ENCODE peak calls at places on chromosomes 6 and 20, in ten cellular contexts. One of them, this sample, is unnamed.

GRCh38 chr20:4855555-4855954 is 133.8 kb downstream of the PRND start:
- DNase-seq in DMS153: no peak
- DNase-seq in fibroblast of mammary gland: no peak
- DNase-seq in colonic mucosa: no peak
- DNase-seq in HTR-8/SVneo: no peak
- DNase-seq in stimulated activated naive CD8-positive, alpha-beta T cell treated with anti-CD3 and anti-CD28 coated beads, Interleukin-15, Interleukin-2, amounts not matched to agents 100 U/mL and 50 U/mL, for 24 hours: no peak
- DNase-seq in pons: no peak
- DNase-seq in bronchial epithelial cell: no peak
- DNase-seq in stimulated activated naive B cell treated with anti-CD40 and anti-IgM and Interleukin-4, amounts not matched to agents 10 μg/mL and 1 μg/mL and 100 μg/mL, for 72 hours: no peak
- DNase-seq in right lobe of liver: peak; percentile 90
- DNase-seq in this sample: no peak

GRCh38 chr6:7086488-7086887 is 21.3 kb upstream of the RREB1 start:
- DNase-seq in DMS153: no peak
- DNase-seq in fibroblast of mammary gland: peak; percentile 55
- DNase-seq in colonic mucosa: peak; percentile 32
- DNase-seq in HTR-8/SVneo: no peak
- DNase-seq in stimulated activated naive CD8-positive, alpha-beta T cell treated with anti-CD3 and anti-CD28 coated beads, Interleukin-15, Interleukin-2, amounts not matched to agents 100 U/mL and 50 U/mL, for 24 hours: peak; percentile 56
- DNase-seq in pons: peak; percentile 46
- DNase-seq in bronchial epithelial cell: no peak
- DNase-seq in stimulated activated naive B cell treated with anti-CD40 and anti-IgM and Interleukin-4, amounts not matched to agents 10 μg/mL and 1 μg/mL and 100 μg/mL, for 72 hours: peak; percentile 54
- DNase-seq in right lobe of liver: no peak
- DNase-seq in this sample: no peak

GRCh38 chr6:118708055-118708454 is 56.7 kb upstream of the CEP85L start:
- DNase-seq in DMS153: no peak
- DNase-seq in fibroblast of mammary gland: peak; percentile 52
- DNase-seq in colonic mucosa: no peak
- DNase-seq in HTR-8/SVneo: no peak
- DNase-seq in stimulated activated naive CD8-positive, alpha-beta T cell treated with anti-CD3 and anti-CD28 coated beads, Interleukin-15, Interleukin-2, amounts not matched to agents 100 U/mL and 50 U/mL, for 24 hours: no peak
- DNase-seq in pons: no peak
- DNase-seq in bronchial epithelial cell: peak; percentile 66
- DNase-seq in stimulated activated naive B cell treated with anti-CD40 and anti-IgM and Interleukin-4, amounts not matched to agents 10 μg/mL and 1 μg/mL and 100 μg/mL, for 72 hours: no peak
- DNase-seq in right lobe of liver: no peak
- DNase-seq in this sample: no peak

GRCh38 chr6:38239719-38240451 is 399.8 kb downstream of the BTBD9 start:
- DNase-seq in DMS153: peak; percentile 54
- DNase-seq in fibroblast of mammary gland: peak; percentile 69
- DNase-seq in colonic mucosa: no peak
- DNase-seq in HTR-8/SVneo: no peak
- DNase-seq in stimulated activated naive CD8-positive, alpha-beta T cell treated with anti-CD3 and anti-CD28 coated beads, Interleukin-15, Interleukin-2, amounts not matched to agents 100 U/mL and 50 U/mL, for 24 hours: no peak
- DNase-seq in pons: no peak
- DNase-seq in bronchial epithelial cell: peak; percentile 45
- DNase-seq in stimulated activated naive B cell treated with anti-CD40 and anti-IgM and Interleukin-4, amounts not matched to agents 10 μg/mL and 1 μg/mL and 100 μg/mL, for 72 hours: no peak
- DNase-seq in right lobe of liver: no peak
- DNase-seq in this sample: peak; percentile 85

GRCh38 chr6:42278131-42278853 is 60.6 kb upstream of the MRPS10 start:
- DNase-seq in DMS153: no peak
- DNase-seq in fibroblast of mammary gland: no peak
- DNase-seq in colonic mucosa: no peak
- DNase-seq in HTR-8/SVneo: no peak
- DNase-seq in stimulated activated naive CD8-positive, alpha-beta T cell treated with anti-CD3 and anti-CD28 coated beads, Interleukin-15, Interleukin-2, amounts not matched to agents 100 U/mL and 50 U/mL, for 24 hours: peak; percentile 24
- DNase-seq in pons: no peak
- DNase-seq in bronchial epithelial cell: no peak
- DNase-seq in stimulated activated naive B cell treated with anti-CD40 and anti-IgM and Interleukin-4, amounts not matched to agents 10 μg/mL and 1 μg/mL and 100 μg/mL, for 72 hours: no peak
- DNase-seq in right lobe of liver: no peak
- DNase-seq in this sample: peak; percentile 49

GRCh38 chr20:51371720-51372119 is 170.8 kb downstream of the NFATC2 start:
- DNase-seq in DMS153: no peak
- DNase-seq in fibroblast of mammary gland: no peak
- DNase-seq in colonic mucosa: no peak
- DNase-seq in HTR-8/SVneo: no peak
- DNase-seq in stimulated activated naive CD8-positive, alpha-beta T cell treated with anti-CD3 and anti-CD28 coated beads, Interleukin-15, Interleukin-2, amounts not matched to agents 100 U/mL and 50 U/mL, for 24 hours: no peak
- DNase-seq in pons: no peak
- DNase-seq in bronchial epithelial cell: no peak
- DNase-seq in stimulated activated naive B cell treated with anti-CD40 and anti-IgM and Interleukin-4, amounts not matched to agents 10 μg/mL and 1 μg/mL and 100 μg/mL, for 72 hours: no peak
- DNase-seq in right lobe of liver: no peak
- DNase-seq in this sample: no peak

GRCh38 chr6:126033696-126034095 is 47.4 kb downstream of the TRMT11 start:
- DNase-seq in DMS153: no peak
- DNase-seq in fibroblast of mammary gland: peak; percentile 92
- DNase-seq in colonic mucosa: peak; percentile 47
- DNase-seq in HTR-8/SVneo: peak; percentile 39
- DNase-seq in stimulated activated naive CD8-positive, alpha-beta T cell treated with anti-CD3 and anti-CD28 coated beads, Interleukin-15, Interleukin-2, amounts not matched to agents 100 U/mL and 50 U/mL, for 24 hours: no peak
- DNase-seq in pons: peak; percentile 77
- DNase-seq in bronchial epithelial cell: peak; percentile 63
- DNase-seq in stimulated activated naive B cell treated with anti-CD40 and anti-IgM and Interleukin-4, amounts not matched to agents 10 μg/mL and 1 μg/mL and 100 μg/mL, for 72 hours: no peak
- DNase-seq in right lobe of liver: no peak
- DNase-seq in this sample: peak; percentile 63

GRCh38 chr20:32762754-32763201 is 593 bp downstream of the DNMT3B start:
- DNase-seq in DMS153: no peak
- DNase-seq in fibroblast of mammary gland: no peak
- DNase-seq in colonic mucosa: peak; percentile 32
- DNase-seq in HTR-8/SVneo: no peak
- DNase-seq in stimulated activated naive CD8-positive, alpha-beta T cell treated with anti-CD3 and anti-CD28 coated beads, Interleukin-15, Interleukin-2, amounts not matched to agents 100 U/mL and 50 U/mL, for 24 hours: peak; percentile 24
- DNase-seq in pons: no peak
- DNase-seq in bronchial epithelial cell: no peak
- DNase-seq in stimulated activated naive B cell treated with anti-CD40 and anti-IgM and Interleukin-4, amounts not matched to agents 10 μg/mL and 1 μg/mL and 100 μg/mL, for 72 hours: no peak
- DNase-seq in right lobe of liver: no peak
- DNase-seq in this sample: peak; percentile 87

GRCh38 chr20:14343658-14344057 is 6.2 kb upstream of the FLRT3 start:
- DNase-seq in DMS153: no peak
- DNase-seq in fibroblast of mammary gland: no peak
- DNase-seq in colonic mucosa: no peak
- DNase-seq in HTR-8/SVneo: no peak
- DNase-seq in stimulated activated naive CD8-positive, alpha-beta T cell treated with anti-CD3 and anti-CD28 coated beads, Interleukin-15, Interleukin-2, amounts not matched to agents 100 U/mL and 50 U/mL, for 24 hours: no peak
- DNase-seq in pons: no peak
- DNase-seq in bronchial epithelial cell: no peak
- DNase-seq in stimulated activated naive B cell treated with anti-CD40 and anti-IgM and Interleukin-4, amounts not matched to agents 10 μg/mL and 1 μg/mL and 100 μg/mL, for 72 hours: no peak
- DNase-seq in right lobe of liver: no peak
- DNase-seq in this sample: no peak

GRCh38 chr6:138817799-138818198 is 21.9 kb downstream of the ECT2L start:
- DNase-seq in DMS153: peak; percentile 97
- DNase-seq in fibroblast of mammary gland: peak; percentile 76
- DNase-seq in colonic mucosa: peak; percentile 94
- DNase-seq in HTR-8/SVneo: peak; percentile 12
- DNase-seq in stimulated activated naive CD8-positive, alpha-beta T cell treated with anti-CD3 and anti-CD28 coated beads, Interleukin-15, Interleukin-2, amounts not matched to agents 100 U/mL and 50 U/mL, for 24 hours: peak; percentile 45
- DNase-seq in pons: no peak
- DNase-seq in bronchial epithelial cell: peak; percentile 100
- DNase-seq in stimulated activated naive B cell treated with anti-CD40 and anti-IgM and Interleukin-4, amounts not matched to agents 10 μg/mL and 1 μg/mL and 100 μg/mL, for 72 hours: peak; percentile 73
- DNase-seq in right lobe of liver: no peak
- DNase-seq in this sample: no peak

GRCh38 chr20:62714006-62714405 is 5.4 kb downstream of the NTSR1 start:
- DNase-seq in DMS153: no peak
- DNase-seq in fibroblast of mammary gland: no peak
- DNase-seq in colonic mucosa: no peak
- DNase-seq in HTR-8/SVneo: no peak
- DNase-seq in stimulated activated naive CD8-positive, alpha-beta T cell treated with anti-CD3 and anti-CD28 coated beads, Interleukin-15, Interleukin-2, amounts not matched to agents 100 U/mL and 50 U/mL, for 24 hours: no peak
- DNase-seq in pons: no peak
- DNase-seq in bronchial epithelial cell: no peak
- DNase-seq in stimulated activated naive B cell treated with anti-CD40 and anti-IgM and Interleukin-4, amounts not matched to agents 10 μg/mL and 1 μg/mL and 100 μg/mL, for 72 hours: no peak
- DNase-seq in right lobe of liver: peak; percentile 35
- DNase-seq in this sample: no peak

GRCh38 chr6:53922571-53922981 is 127.8 kb downstream of the LRRC1 start:
- DNase-seq in DMS153: no peak
- DNase-seq in fibroblast of mammary gland: no peak
- DNase-seq in colonic mucosa: no peak
- DNase-seq in HTR-8/SVneo: no peak
- DNase-seq in stimulated activated naive CD8-positive, alpha-beta T cell treated with anti-CD3 and anti-CD28 coated beads, Interleukin-15, Interleukin-2, amounts not matched to agents 100 U/mL and 50 U/mL, for 24 hours: no peak
- DNase-seq in pons: no peak
- DNase-seq in bronchial epithelial cell: no peak
- DNase-seq in stimulated activated naive B cell treated with anti-CD40 and anti-IgM and Interleukin-4, amounts not matched to agents 10 μg/mL and 1 μg/mL and 100 μg/mL, for 72 hours: no peak
- DNase-seq in right lobe of liver: no peak
- DNase-seq in this sample: no peak

GRCh38 chr6:20640181-20640580 is 105.9 kb downstream of the CDKAL1 start:
- DNase-seq in DMS153: no peak
- DNase-seq in fibroblast of mammary gland: no peak
- DNase-seq in colonic mucosa: no peak
- DNase-seq in HTR-8/SVneo: no peak
- DNase-seq in stimulated activated naive CD8-positive, alpha-beta T cell treated with anti-CD3 and anti-CD28 coated beads, Interleukin-15, Interleukin-2, amounts not matched to agents 100 U/mL and 50 U/mL, for 24 hours: no peak
- DNase-seq in pons: peak; percentile 89
- DNase-seq in bronchial epithelial cell: no peak
- DNase-seq in stimulated activated naive B cell treated with anti-CD40 and anti-IgM and Interleukin-4, amounts not matched to agents 10 μg/mL and 1 μg/mL and 100 μg/mL, for 72 hours: no peak
- DNase-seq in right lobe of liver: no peak
- DNase-seq in this sample: peak; percentile 36

GRCh38 chr20:24027229-24027628 is 38.6 kb upstream of the GGTLC1 start:
- DNase-seq in DMS153: no peak
- DNase-seq in fibroblast of mammary gland: no peak
- DNase-seq in colonic mucosa: peak; percentile 43
- DNase-seq in HTR-8/SVneo: no peak
- DNase-seq in stimulated activated naive CD8-positive, alpha-beta T cell treated with anti-CD3 and anti-CD28 coated beads, Interleukin-15, Interleukin-2, amounts not matched to agents 100 U/mL and 50 U/mL, for 24 hours: peak; percentile 71
- DNase-seq in pons: peak; percentile 37
- DNase-seq in bronchial epithelial cell: peak; percentile 45
- DNase-seq in stimulated activated naive B cell treated with anti-CD40 and anti-IgM and Interleukin-4, amounts not matched to agents 10 μg/mL and 1 μg/mL and 100 μg/mL, for 72 hours: peak; percentile 26
- DNase-seq in right lobe of liver: peak; percentile 72
- DNase-seq in this sample: no peak

GRCh38 chr6:77630019-77630418 is 22.8 kb upstream of the MEI4 start:
- DNase-seq in DMS153: no peak
- DNase-seq in fibroblast of mammary gland: no peak
- DNase-seq in colonic mucosa: no peak
- DNase-seq in HTR-8/SVneo: no peak
- DNase-seq in stimulated activated naive CD8-positive, alpha-beta T cell treated with anti-CD3 and anti-CD28 coated beads, Interleukin-15, Interleukin-2, amounts not matched to agents 100 U/mL and 50 U/mL, for 24 hours: no peak
- DNase-seq in pons: no peak
- DNase-seq in bronchial epithelial cell: no peak
- DNase-seq in stimulated activated naive B cell treated with anti-CD40 and anti-IgM and Interleukin-4, amounts not matched to agents 10 μg/mL and 1 μg/mL and 100 μg/mL, for 72 hours: no peak
- DNase-seq in right lobe of liver: no peak
- DNase-seq in this sample: no peak

GRCh38 chr20:36496707-36497669 is 44.3 kb upstream of the MYL9 start:
- DNase-seq in DMS153: no peak
- DNase-seq in fibroblast of mammary gland: no peak
- DNase-seq in colonic mucosa: no peak
- DNase-seq in HTR-8/SVneo: no peak
- DNase-seq in stimulated activated naive CD8-positive, alpha-beta T cell treated with anti-CD3 and anti-CD28 coated beads, Interleukin-15, Interleukin-2, amounts not matched to agents 100 U/mL and 50 U/mL, for 24 hours: no peak
- DNase-seq in pons: no peak
- DNase-seq in bronchial epithelial cell: no peak
- DNase-seq in stimulated activated naive B cell treated with anti-CD40 and anti-IgM and Interleukin-4, amounts not matched to agents 10 μg/mL and 1 μg/mL and 100 μg/mL, for 72 hours: no peak
- DNase-seq in right lobe of liver: peak; percentile 79
- DNase-seq in this sample: peak; percentile 46

GRCh38 chr6:26017567-26017966 is 55.0 kb downstream of the TRIM38 start:
- DNase-seq in DMS153: no peak
- DNase-seq in fibroblast of mammary gland: peak; percentile 94
- DNase-seq in colonic mucosa: peak; percentile 38
- DNase-seq in HTR-8/SVneo: peak; percentile 72
- DNase-seq in stimulated activated naive CD8-positive, alpha-beta T cell treated with anti-CD3 and anti-CD28 coated beads, Interleukin-15, Interleukin-2, amounts not matched to agents 100 U/mL and 50 U/mL, for 24 hours: peak; percentile 84
- DNase-seq in pons: no peak
- DNase-seq in bronchial epithelial cell: peak; percentile 92
- DNase-seq in stimulated activated naive B cell treated with anti-CD40 and anti-IgM and Interleukin-4, amounts not matched to agents 10 μg/mL and 1 μg/mL and 100 μg/mL, for 72 hours: peak; percentile 61
- DNase-seq in right lobe of liver: peak; percentile 67
- DNase-seq in this sample: peak; percentile 92

GRCh38 chr20:64133951-64134407 is 26.6 kb upstream of the NPBWR2 start:
- DNase-seq in DMS153: no peak
- DNase-seq in fibroblast of mammary gland: no peak
- DNase-seq in colonic mucosa: no peak
- DNase-seq in HTR-8/SVneo: no peak
- DNase-seq in stimulated activated naive CD8-positive, alpha-beta T cell treated with anti-CD3 and anti-CD28 coated beads, Interleukin-15, Interleukin-2, amounts not matched to agents 100 U/mL and 50 U/mL, for 24 hours: no peak
- DNase-seq in pons: no peak
- DNase-seq in bronchial epithelial cell: no peak
- DNase-seq in stimulated activated naive B cell treated with anti-CD40 and anti-IgM and Interleukin-4, amounts not matched to agents 10 μg/mL and 1 μg/mL and 100 μg/mL, for 72 hours: no peak
- DNase-seq in right lobe of liver: peak; percentile 21
- DNase-seq in this sample: peak; percentile 70

GRCh38 chr6:142702501-142703460 is 242.2 kb downstream of the HIVEP2 start:
- DNase-seq in DMS153: no peak
- DNase-seq in fibroblast of mammary gland: no peak
- DNase-seq in colonic mucosa: peak; percentile 27
- DNase-seq in HTR-8/SVneo: no peak
- DNase-seq in stimulated activated naive CD8-positive, alpha-beta T cell treated with anti-CD3 and anti-CD28 coated beads, Interleukin-15, Interleukin-2, amounts not matched to agents 100 U/mL and 50 U/mL, for 24 hours: no peak
- DNase-seq in pons: peak; percentile 87
- DNase-seq in bronchial epithelial cell: peak; percentile 66
- DNase-seq in stimulated activated naive B cell treated with anti-CD40 and anti-IgM and Interleukin-4, amounts not matched to agents 10 μg/mL and 1 μg/mL and 100 μg/mL, for 72 hours: peak; percentile 24
- DNase-seq in right lobe of liver: peak; percentile 64
- DNase-seq in this sample: no peak

GRCh38 chr6:161044335-161044734 is 52.8 kb downstream of the MAP3K4 start:
- DNase-seq in DMS153: no peak
- DNase-seq in fibroblast of mammary gland: peak; percentile 46
- DNase-seq in colonic mucosa: no peak
- DNase-seq in HTR-8/SVneo: no peak
- DNase-seq in stimulated activated naive CD8-positive, alpha-beta T cell treated with anti-CD3 and anti-CD28 coated beads, Interleukin-15, Interleukin-2, amounts not matched to agents 100 U/mL and 50 U/mL, for 24 hours: no peak
- DNase-seq in pons: no peak
- DNase-seq in bronchial epithelial cell: peak; percentile 38
- DNase-seq in stimulated activated naive B cell treated with anti-CD40 and anti-IgM and Interleukin-4, amounts not matched to agents 10 μg/mL and 1 μg/mL and 100 μg/mL, for 72 hours: no peak
- DNase-seq in right lobe of liver: no peak
- DNase-seq in this sample: peak; percentile 37

GRCh38 chr6:593139-593906 is 63.6 kb downstream of the HUS1B start:
- DNase-seq in DMS153: peak; percentile 3
- DNase-seq in fibroblast of mammary gland: peak; percentile 61
- DNase-seq in colonic mucosa: peak; percentile 55
- DNase-seq in HTR-8/SVneo: peak; percentile 55
- DNase-seq in stimulated activated naive CD8-positive, alpha-beta T cell treated with anti-CD3 and anti-CD28 coated beads, Interleukin-15, Interleukin-2, amounts not matched to agents 100 U/mL and 50 U/mL, for 24 hours: peak; percentile 68
- DNase-seq in pons: peak; percentile 64
- DNase-seq in bronchial epithelial cell: peak; percentile 48
- DNase-seq in stimulated activated naive B cell treated with anti-CD40 and anti-IgM and Interleukin-4, amounts not matched to agents 10 μg/mL and 1 μg/mL and 100 μg/mL, for 72 hours: peak; percentile 23
- DNase-seq in right lobe of liver: no peak
- DNase-seq in this sample: peak; percentile 82